ENCODE peak calls at places on chromosomes 5 and 9, in eight cellular contexts. One of them, this sample, is unnamed.

GRCh38 chr5:6568383-6568782 is 64.5 kb downstream of the NSUN2 start:
- DNase-seq in epithelial cell of proximal tubule: no peak
- DNase-seq in adipocyte: no peak
- DNase-seq in activated T-cell treated with anti-CD3 and anti-CD28 coated beads for 1 hour: no peak
- DNase-seq in sciatic nerve: no peak
- DNase-seq in amygdala: no peak
- DNase-seq in activated CD8-positive, alpha-beta memory T cell treated with anti-CD3 and anti-CD28 coated beads, Interleukin-2, amount 50 U/mL, for 48 hours: no peak
- DNase-seq in left ventricle myocardium inferior: peak; percentile 42
- DNase-seq in this sample: no peak

GRCh38 chr9:129430940-129431693 is 189.8 kb downstream of the C9orf50 start:
- DNase-seq in activated T-cell treated with anti-CD3 and anti-CD28 coated beads for 1 hour: no peak
- DNase-seq in sciatic nerve: no peak
- DNase-seq in amygdala: no peak
- DNase-seq in adipocyte: no peak
- DNase-seq in epithelial cell of proximal tubule: no peak
- DNase-seq in activated CD8-positive, alpha-beta memory T cell treated with anti-CD3 and anti-CD28 coated beads, Interleukin-2, amount 50 U/mL, for 48 hours: no peak
- DNase-seq in left ventricle myocardium inferior: no peak
- DNase-seq in this sample: no peak

GRCh38 chr9:114174876-114175771 is 19.8 kb downstream of the COL27A1 start:
- DNase-seq in epithelial cell of proximal tubule: no peak
- DNase-seq in adipocyte: peak; percentile 86
- DNase-seq in left ventricle myocardium inferior: no peak
- DNase-seq in activated CD8-positive, alpha-beta memory T cell treated with anti-CD3 and anti-CD28 coated beads, Interleukin-2, amount 50 U/mL, for 48 hours: no peak
- DNase-seq in activated T-cell treated with anti-CD3 and anti-CD28 coated beads for 1 hour: no peak
- DNase-seq in amygdala: no peak
- DNase-seq in sciatic nerve: no peak
- DNase-seq in this sample: no peak

GRCh38 chr9:27460225-27461023 is 63.7 kb upstream of the IFNK start:
- DNase-seq in sciatic nerve: no peak
- DNase-seq in activated CD8-positive, alpha-beta memory T cell treated with anti-CD3 and anti-CD28 coated beads, Interleukin-2, amount 50 U/mL, for 48 hours: no peak
- DNase-seq in adipocyte: no peak
- DNase-seq in left ventricle myocardium inferior: no peak
- DNase-seq in epithelial cell of proximal tubule: no peak
- DNase-seq in amygdala: no peak
- DNase-seq in activated T-cell treated with anti-CD3 and anti-CD28 coated beads for 1 hour: no peak
- DNase-seq in this sample: no peak

GRCh38 chr5:154178661-154179060 is 11.9 kb upstream of the GALNT10 start:
- DNase-seq in amygdala: no peak
- DNase-seq in activated CD8-positive, alpha-beta memory T cell treated with anti-CD3 and anti-CD28 coated beads, Interleukin-2, amount 50 U/mL, for 48 hours: no peak
- DNase-seq in epithelial cell of proximal tubule: no peak
- DNase-seq in sciatic nerve: no peak
- DNase-seq in adipocyte: no peak
- DNase-seq in left ventricle myocardium inferior: no peak
- DNase-seq in activated T-cell treated with anti-CD3 and anti-CD28 coated beads for 1 hour: no peak
- DNase-seq in this sample: no peak

GRCh38 chr5:175572922-175573321 is 84.9 kb upstream of the HRH2 start:
- DNase-seq in activated CD8-positive, alpha-beta memory T cell treated with anti-CD3 and anti-CD28 coated beads, Interleukin-2, amount 50 U/mL, for 48 hours: no peak
- DNase-seq in epithelial cell of proximal tubule: peak; percentile 50
- DNase-seq in activated T-cell treated with anti-CD3 and anti-CD28 coated beads for 1 hour: no peak
- DNase-seq in left ventricle myocardium inferior: no peak
- DNase-seq in adipocyte: no peak
- DNase-seq in amygdala: no peak
- DNase-seq in sciatic nerve: no peak
- DNase-seq in this sample: no peak

GRCh38 chr9:72137697-72138365 is 11.4 kb upstream of the GDA start:
- DNase-seq in amygdala: no peak
- DNase-seq in activated T-cell treated with anti-CD3 and anti-CD28 coated beads for 1 hour: no peak
- DNase-seq in sciatic nerve: no peak
- DNase-seq in epithelial cell of proximal tubule: no peak
- DNase-seq in adipocyte: no peak
- DNase-seq in left ventricle myocardium inferior: no peak
- DNase-seq in activated CD8-positive, alpha-beta memory T cell treated with anti-CD3 and anti-CD28 coated beads, Interleukin-2, amount 50 U/mL, for 48 hours: no peak
- DNase-seq in this sample: no peak

GRCh38 chr9:128550770-128551651 is 1.4 kb upstream of the SPTAN1 start:
- DNase-seq in adipocyte: peak; percentile 62
- DNase-seq in activated T-cell treated with anti-CD3 and anti-CD28 coated beads for 1 hour: no peak
- DNase-seq in sciatic nerve: no peak
- DNase-seq in epithelial cell of proximal tubule: no peak
- DNase-seq in left ventricle myocardium inferior: peak; percentile 45
- DNase-seq in amygdala: no peak
- DNase-seq in activated CD8-positive, alpha-beta memory T cell treated with anti-CD3 and anti-CD28 coated beads, Interleukin-2, amount 50 U/mL, for 48 hours: no peak
- DNase-seq in this sample: no peak

GRCh38 chr5:132268698-132269551 is 11.4 kb downstream of the PDLIM4 start:
- DNase-seq in epithelial cell of proximal tubule: no peak
- DNase-seq in activated CD8-positive, alpha-beta memory T cell treated with anti-CD3 and anti-CD28 coated beads, Interleukin-2, amount 50 U/mL, for 48 hours: peak; percentile 50
- DNase-seq in activated T-cell treated with anti-CD3 and anti-CD28 coated beads for 1 hour: no peak
- DNase-seq in adipocyte: peak; percentile 80
- DNase-seq in left ventricle myocardium inferior: no peak
- DNase-seq in sciatic nerve: peak; percentile 85
- DNase-seq in amygdala: no peak
- DNase-seq in this sample: no peak

GRCh38 chr9:18707078-18707477 is 233.1 kb downstream of the ADAMTSL1 start:
- DNase-seq in activated T-cell treated with anti-CD3 and anti-CD28 coated beads for 1 hour: no peak
- DNase-seq in adipocyte: peak; percentile 81
- DNase-seq in amygdala: no peak
- DNase-seq in sciatic nerve: no peak
- DNase-seq in epithelial cell of proximal tubule: no peak
- DNase-seq in activated CD8-positive, alpha-beta memory T cell treated with anti-CD3 and anti-CD28 coated beads, Interleukin-2, amount 50 U/mL, for 48 hours: no peak
- DNase-seq in left ventricle myocardium inferior: no peak
- DNase-seq in this sample: no peak

GRCh38 chr9:94134629-94135028 is 50.4 kb downstream of the PTPDC1 start:
- DNase-seq in activated T-cell treated with anti-CD3 and anti-CD28 coated beads for 1 hour: no peak
- DNase-seq in sciatic nerve: no peak
- DNase-seq in activated CD8-positive, alpha-beta memory T cell treated with anti-CD3 and anti-CD28 coated beads, Interleukin-2, amount 50 U/mL, for 48 hours: no peak
- DNase-seq in adipocyte: no peak
- DNase-seq in amygdala: no peak
- DNase-seq in left ventricle myocardium inferior: no peak
- DNase-seq in epithelial cell of proximal tubule: no peak
- DNase-seq in this sample: no peak

GRCh38 chr5:141192110-141192725 is at the start of gene PCDHB10:
- DNase-seq in adipocyte: peak; percentile 37
- DNase-seq in activated CD8-positive, alpha-beta memory T cell treated with anti-CD3 and anti-CD28 coated beads, Interleukin-2, amount 50 U/mL, for 48 hours: peak; percentile 65
- DNase-seq in amygdala: no peak
- DNase-seq in activated T-cell treated with anti-CD3 and anti-CD28 coated beads for 1 hour: no peak
- DNase-seq in left ventricle myocardium inferior: no peak
- DNase-seq in epithelial cell of proximal tubule: no peak
- DNase-seq in sciatic nerve: no peak
- DNase-seq in this sample: no peak

GRCh38 chr9:98121096-98121495 is 2.1 kb upstream of the TRIM14 start:
- DNase-seq in amygdala: no peak
- DNase-seq in activated CD8-positive, alpha-beta memory T cell treated with anti-CD3 and anti-CD28 coated beads, Interleukin-2, amount 50 U/mL, for 48 hours: no peak
- DNase-seq in left ventricle myocardium inferior: no peak
- DNase-seq in sciatic nerve: no peak
- DNase-seq in adipocyte: no peak
- DNase-seq in activated T-cell treated with anti-CD3 and anti-CD28 coated beads for 1 hour: no peak
- DNase-seq in epithelial cell of proximal tubule: peak; percentile 36
- DNase-seq in this sample: no peak

GRCh38 chr5:21802869-21803490 is 1050.2 kb downstream of the CDH12 start:
- DNase-seq in sciatic nerve: no peak
- DNase-seq in activated CD8-positive, alpha-beta memory T cell treated with anti-CD3 and anti-CD28 coated beads, Interleukin-2, amount 50 U/mL, for 48 hours: no peak
- DNase-seq in activated T-cell treated with anti-CD3 and anti-CD28 coated beads for 1 hour: no peak
- DNase-seq in left ventricle myocardium inferior: no peak
- DNase-seq in epithelial cell of proximal tubule: no peak
- DNase-seq in adipocyte: peak; percentile 77
- DNase-seq in amygdala: no peak
- DNase-seq in this sample: no peak

GRCh38 chr5:18745988-18746615 is 1111.8 kb downstream of the TAF11L14 start:
- DNase-seq in activated CD8-positive, alpha-beta memory T cell treated with anti-CD3 and anti-CD28 coated beads, Interleukin-2, amount 50 U/mL, for 48 hours: peak; percentile 58
- DNase-seq in adipocyte: no peak
- DNase-seq in activated T-cell treated with anti-CD3 and anti-CD28 coated beads for 1 hour: peak; percentile 8
- DNase-seq in sciatic nerve: no peak
- DNase-seq in left ventricle myocardium inferior: no peak
- DNase-seq in epithelial cell of proximal tubule: peak; percentile 4
- DNase-seq in amygdala: no peak
- DNase-seq in this sample: no peak

GRCh38 chr9:38301376-38302106 is 91.0 kb upstream of the ALDH1B1 start:
- DNase-seq in amygdala: no peak
- DNase-seq in activated T-cell treated with anti-CD3 and anti-CD28 coated beads for 1 hour: no peak
- DNase-seq in adipocyte: no peak
- DNase-seq in epithelial cell of proximal tubule: no peak
- DNase-seq in left ventricle myocardium inferior: no peak
- DNase-seq in activated CD8-positive, alpha-beta memory T cell treated with anti-CD3 and anti-CD28 coated beads, Interleukin-2, amount 50 U/mL, for 48 hours: no peak
- DNase-seq in sciatic nerve: no peak
- DNase-seq in this sample: no peak

GRCh38 chr5:176447538-176447981 is 625 bp upstream of the FAF2 start:
- DNase-seq in activated T-cell treated with anti-CD3 and anti-CD28 coated beads for 1 hour: no peak
- DNase-seq in adipocyte: no peak
- DNase-seq in activated CD8-positive, alpha-beta memory T cell treated with anti-CD3 and anti-CD28 coated beads, Interleukin-2, amount 50 U/mL, for 48 hours: peak; percentile 77
- DNase-seq in amygdala: no peak
- DNase-seq in sciatic nerve: no peak
- DNase-seq in left ventricle myocardium inferior: no peak
- DNase-seq in epithelial cell of proximal tubule: no peak
- DNase-seq in this sample: no peak

GRCh38 chr5:154713615-154714125 is 41.5 kb upstream of the LARP1 start:
- DNase-seq in sciatic nerve: no peak
- DNase-seq in adipocyte: peak; percentile 20
- DNase-seq in left ventricle myocardium inferior: no peak
- DNase-seq in epithelial cell of proximal tubule: no peak
- DNase-seq in amygdala: no peak
- DNase-seq in activated T-cell treated with anti-CD3 and anti-CD28 coated beads for 1 hour: no peak
- DNase-seq in activated CD8-positive, alpha-beta memory T cell treated with anti-CD3 and anti-CD28 coated beads, Interleukin-2, amount 50 U/mL, for 48 hours: no peak
- DNase-seq in this sample: no peak

GRCh38 chr5:125409496-125410351 is 663.3 kb upstream of the ZNF608 start:
- DNase-seq in adipocyte: peak; percentile 36
- DNase-seq in epithelial cell of proximal tubule: peak; percentile 45
- DNase-seq in left ventricle myocardium inferior: no peak
- DNase-seq in amygdala: no peak
- DNase-seq in activated T-cell treated with anti-CD3 and anti-CD28 coated beads for 1 hour: no peak
- DNase-seq in sciatic nerve: no peak
- DNase-seq in activated CD8-positive, alpha-beta memory T cell treated with anti-CD3 and anti-CD28 coated beads, Interleukin-2, amount 50 U/mL, for 48 hours: no peak
- DNase-seq in this sample: no peak

GRCh38 chr5:131644822-131645221 is 9.8 kb upstream of the RAPGEF6 start:
- DNase-seq in epithelial cell of proximal tubule: no peak
- DNase-seq in left ventricle myocardium inferior: no peak
- DNase-seq in adipocyte: no peak
- DNase-seq in activated CD8-positive, alpha-beta memory T cell treated with anti-CD3 and anti-CD28 coated beads, Interleukin-2, amount 50 U/mL, for 48 hours: no peak
- DNase-seq in amygdala: no peak
- DNase-seq in activated T-cell treated with anti-CD3 and anti-CD28 coated beads for 1 hour: no peak
- DNase-seq in sciatic nerve: no peak
- DNase-seq in this sample: no peak

GRCh38 chr5:139414601-139415121 is 10.8 kb upstream of the SPATA24 start:
- DNase-seq in epithelial cell of proximal tubule: no peak
- DNase-seq in sciatic nerve: no peak
- DNase-seq in left ventricle myocardium inferior: no peak
- DNase-seq in activated T-cell treated with anti-CD3 and anti-CD28 coated beads for 1 hour: no peak
- DNase-seq in activated CD8-positive, alpha-beta memory T cell treated with anti-CD3 and anti-CD28 coated beads, Interleukin-2, amount 50 U/mL, for 48 hours: no peak
- DNase-seq in adipocyte: no peak
- DNase-seq in amygdala: no peak
- DNase-seq in this sample: no peak

GRCh38 chr5:141882594-141883183 is 4.5 kb upstream of the PCDH1 start:
- DNase-seq in activated CD8-positive, alpha-beta memory T cell treated with anti-CD3 and anti-CD28 coated beads, Interleukin-2, amount 50 U/mL, for 48 hours: no peak
- DNase-seq in epithelial cell of proximal tubule: no peak
- DNase-seq in adipocyte: no peak
- DNase-seq in amygdala: no peak
- DNase-seq in activated T-cell treated with anti-CD3 and anti-CD28 coated beads for 1 hour: no peak
- DNase-seq in sciatic nerve: no peak
- DNase-seq in left ventricle myocardium inferior: no peak
- DNase-seq in this sample: no peak

GRCh38 chr9:135183538-135184153 is 96.2 kb downstream of the OLFM1 start:
- DNase-seq in activated T-cell treated with anti-CD3 and anti-CD28 coated beads for 1 hour: no peak
- DNase-seq in adipocyte: no peak
- DNase-seq in sciatic nerve: no peak
- DNase-seq in epithelial cell of proximal tubule: no peak
- DNase-seq in activated CD8-positive, alpha-beta memory T cell treated with anti-CD3 and anti-CD28 coated beads, Interleukin-2, amount 50 U/mL, for 48 hours: no peak
- DNase-seq in amygdala: no peak
- DNase-seq in left ventricle myocardium inferior: no peak
- DNase-seq in this sample: no peak